ENCODE peak calls at places on chromosomes 4 and X, in nine cellular contexts. One of them, this sample, is unnamed.

GRCh38 chr4:24857996-24858395 is 54.8 kb downstream of the CCDC149 start:
- DNase-seq in naive B cell: no peak
- DNase-seq in H7: no peak
- DNase-seq in upper lobe of right lung: no peak
- DNase-seq in NCI-H1105: no peak
- DNase-seq in stimulated activated naive B cell treated with anti-CD40 and anti-IgM and Interleukin-4, amounts not matched to agents 10 μg/mL and 1 μg/mL and 100 μg/mL, for 72 hours: no peak
- DNase-seq in fibroblast of mammary gland: peak; percentile 80
- DNase-seq in epithelial cell of prostate: no peak
- DNase-seq in HEK293T: no peak
- DNase-seq in this sample: peak; percentile 69

GRCh38 chrX:14927391-14927790 is 54.2 kb downstream of the MOSPD2 start:
- DNase-seq in stimulated activated naive B cell treated with anti-CD40 and anti-IgM and Interleukin-4, amounts not matched to agents 10 μg/mL and 1 μg/mL and 100 μg/mL, for 72 hours: no peak
- DNase-seq in epithelial cell of prostate: no peak
- DNase-seq in naive B cell: no peak
- DNase-seq in HEK293T: no peak
- DNase-seq in NCI-H1105: no peak
- DNase-seq in fibroblast of mammary gland: no peak
- DNase-seq in H7: no peak
- DNase-seq in upper lobe of right lung: no peak
- DNase-seq in this sample: peak; percentile 18

GRCh38 chrX:48897157-48897620 is 379 bp downstream of the TIMM17B start:
- DNase-seq in fibroblast of mammary gland: peak; percentile 62
- DNase-seq in epithelial cell of prostate: no peak
- DNase-seq in stimulated activated naive B cell treated with anti-CD40 and anti-IgM and Interleukin-4, amounts not matched to agents 10 μg/mL and 1 μg/mL and 100 μg/mL, for 72 hours: peak; percentile 42
- DNase-seq in upper lobe of right lung: peak; percentile 89
- DNase-seq in H7: peak; percentile 93
- DNase-seq in NCI-H1105: peak; percentile 74
- DNase-seq in naive B cell: peak; percentile 33
- DNase-seq in HEK293T: peak; percentile 68
- DNase-seq in this sample: peak; percentile 84

GRCh38 chr4:188854451-188854850 is 715.2 kb downstream of the TRIML1 start:
- DNase-seq in NCI-H1105: no peak
- DNase-seq in naive B cell: no peak
- DNase-seq in HEK293T: no peak
- DNase-seq in stimulated activated naive B cell treated with anti-CD40 and anti-IgM and Interleukin-4, amounts not matched to agents 10 μg/mL and 1 μg/mL and 100 μg/mL, for 72 hours: no peak
- DNase-seq in upper lobe of right lung: no peak
- DNase-seq in epithelial cell of prostate: no peak
- DNase-seq in H7: no peak
- DNase-seq in fibroblast of mammary gland: peak; percentile 15
- DNase-seq in this sample: peak; percentile 2

GRCh38 chrX:19386679-19387078 is 43.0 kb downstream of the PDHA1 start:
- DNase-seq in HEK293T: no peak
- DNase-seq in epithelial cell of prostate: no peak
- DNase-seq in NCI-H1105: no peak
- DNase-seq in fibroblast of mammary gland: no peak
- DNase-seq in naive B cell: no peak
- DNase-seq in stimulated activated naive B cell treated with anti-CD40 and anti-IgM and Interleukin-4, amounts not matched to agents 10 μg/mL and 1 μg/mL and 100 μg/mL, for 72 hours: no peak
- DNase-seq in H7: no peak
- DNase-seq in upper lobe of right lung: no peak
- DNase-seq in this sample: no peak

GRCh38 chr4:16387448-16387847 is 161.2 kb upstream of the TAPT1 start:
- DNase-seq in upper lobe of right lung: no peak
- DNase-seq in NCI-H1105: no peak
- DNase-seq in fibroblast of mammary gland: no peak
- DNase-seq in H7: no peak
- DNase-seq in naive B cell: no peak
- DNase-seq in HEK293T: no peak
- DNase-seq in epithelial cell of prostate: no peak
- DNase-seq in stimulated activated naive B cell treated with anti-CD40 and anti-IgM and Interleukin-4, amounts not matched to agents 10 μg/mL and 1 μg/mL and 100 μg/mL, for 72 hours: no peak
- DNase-seq in this sample: no peak

GRCh38 chr4:136818811-136819210 is 713.5 kb downstream of the PCDH18 start:
- DNase-seq in NCI-H1105: no peak
- DNase-seq in upper lobe of right lung: no peak
- DNase-seq in HEK293T: no peak
- DNase-seq in H7: no peak
- DNase-seq in stimulated activated naive B cell treated with anti-CD40 and anti-IgM and Interleukin-4, amounts not matched to agents 10 μg/mL and 1 μg/mL and 100 μg/mL, for 72 hours: no peak
- DNase-seq in epithelial cell of prostate: no peak
- DNase-seq in fibroblast of mammary gland: no peak
- DNase-seq in naive B cell: no peak
- DNase-seq in this sample: no peak

GRCh38 chrX:13937370-13938052 is 92.2 kb downstream of the GEMIN8 start:
- DNase-seq in naive B cell: no peak
- DNase-seq in upper lobe of right lung: no peak
- DNase-seq in stimulated activated naive B cell treated with anti-CD40 and anti-IgM and Interleukin-4, amounts not matched to agents 10 μg/mL and 1 μg/mL and 100 μg/mL, for 72 hours: no peak
- DNase-seq in NCI-H1105: no peak
- DNase-seq in HEK293T: peak; percentile 23
- DNase-seq in fibroblast of mammary gland: peak; percentile 56
- DNase-seq in epithelial cell of prostate: no peak
- DNase-seq in H7: peak; percentile 43
- DNase-seq in this sample: peak; percentile 12

GRCh38 chrX:96004386-96004785 is 680.3 kb upstream of the DIAPH2 start:
- DNase-seq in stimulated activated naive B cell treated with anti-CD40 and anti-IgM and Interleukin-4, amounts not matched to agents 10 μg/mL and 1 μg/mL and 100 μg/mL, for 72 hours: no peak
- DNase-seq in NCI-H1105: no peak
- DNase-seq in HEK293T: no peak
- DNase-seq in naive B cell: no peak
- DNase-seq in epithelial cell of prostate: peak; percentile 8
- DNase-seq in upper lobe of right lung: no peak
- DNase-seq in H7: no peak
- DNase-seq in fibroblast of mammary gland: peak; percentile 57
- DNase-seq in this sample: no peak

GRCh38 chr4:15322016-15322415 is 105.8 kb upstream of the C1QTNF7 start:
- DNase-seq in NCI-H1105: no peak
- DNase-seq in fibroblast of mammary gland: no peak
- DNase-seq in H7: no peak
- DNase-seq in naive B cell: no peak
- DNase-seq in upper lobe of right lung: no peak
- DNase-seq in stimulated activated naive B cell treated with anti-CD40 and anti-IgM and Interleukin-4, amounts not matched to agents 10 μg/mL and 1 μg/mL and 100 μg/mL, for 72 hours: no peak
- DNase-seq in HEK293T: no peak
- DNase-seq in epithelial cell of prostate: no peak
- DNase-seq in this sample: no peak

GRCh38 chr4:97235516-97235915 is 907.8 kb downstream of the STPG2 start:
- DNase-seq in NCI-H1105: no peak
- DNase-seq in fibroblast of mammary gland: no peak
- DNase-seq in upper lobe of right lung: no peak
- DNase-seq in H7: peak; percentile 43
- DNase-seq in HEK293T: no peak
- DNase-seq in naive B cell: no peak
- DNase-seq in stimulated activated naive B cell treated with anti-CD40 and anti-IgM and Interleukin-4, amounts not matched to agents 10 μg/mL and 1 μg/mL and 100 μg/mL, for 72 hours: no peak
- DNase-seq in epithelial cell of prostate: no peak
- DNase-seq in this sample: no peak

GRCh38 chrX:71637848-71638247 is 19.5 kb upstream of the CXCR3 start:
- DNase-seq in fibroblast of mammary gland: peak; percentile 47
- DNase-seq in HEK293T: no peak
- DNase-seq in naive B cell: no peak
- DNase-seq in stimulated activated naive B cell treated with anti-CD40 and anti-IgM and Interleukin-4, amounts not matched to agents 10 μg/mL and 1 μg/mL and 100 μg/mL, for 72 hours: no peak
- DNase-seq in H7: no peak
- DNase-seq in upper lobe of right lung: no peak
- DNase-seq in NCI-H1105: no peak
- DNase-seq in epithelial cell of prostate: no peak
- DNase-seq in this sample: peak; percentile 68

GRCh38 chrX:44989995-44990770 is 117.2 kb downstream of the KDM6A start:
- DNase-seq in H7: no peak
- DNase-seq in epithelial cell of prostate: no peak
- DNase-seq in HEK293T: no peak
- DNase-seq in NCI-H1105: no peak
- DNase-seq in stimulated activated naive B cell treated with anti-CD40 and anti-IgM and Interleukin-4, amounts not matched to agents 10 μg/mL and 1 μg/mL and 100 μg/mL, for 72 hours: no peak
- DNase-seq in upper lobe of right lung: no peak
- DNase-seq in fibroblast of mammary gland: no peak
- DNase-seq in naive B cell: no peak
- DNase-seq in this sample: no peak

GRCh38 chr4:2792711-2793577 is at the start of gene SH3BP2:
- DNase-seq in epithelial cell of prostate: no peak
- DNase-seq in H7: peak; percentile 98
- DNase-seq in HEK293T: peak; percentile 88
- DNase-seq in upper lobe of right lung: peak; percentile 93
- DNase-seq in stimulated activated naive B cell treated with anti-CD40 and anti-IgM and Interleukin-4, amounts not matched to agents 10 μg/mL and 1 μg/mL and 100 μg/mL, for 72 hours: no peak
- DNase-seq in naive B cell: peak; percentile 66
- DNase-seq in fibroblast of mammary gland: no peak
- DNase-seq in NCI-H1105: peak; percentile 5
- DNase-seq in this sample: peak; percentile 88

GRCh38 chr4:67035501-67035900 is 509.8 kb downstream of the CENPC start:
- DNase-seq in epithelial cell of prostate: peak; percentile 53
- DNase-seq in HEK293T: no peak
- DNase-seq in upper lobe of right lung: no peak
- DNase-seq in H7: no peak
- DNase-seq in fibroblast of mammary gland: peak; percentile 73
- DNase-seq in NCI-H1105: no peak
- DNase-seq in naive B cell: no peak
- DNase-seq in stimulated activated naive B cell treated with anti-CD40 and anti-IgM and Interleukin-4, amounts not matched to agents 10 μg/mL and 1 μg/mL and 100 μg/mL, for 72 hours: no peak
- DNase-seq in this sample: peak; percentile 0

GRCh38 chr4:4427478-4427870 is 40.6 kb downstream of the NSG1 start:
- DNase-seq in NCI-H1105: no peak
- DNase-seq in epithelial cell of prostate: no peak
- DNase-seq in naive B cell: no peak
- DNase-seq in fibroblast of mammary gland: no peak
- DNase-seq in stimulated activated naive B cell treated with anti-CD40 and anti-IgM and Interleukin-4, amounts not matched to agents 10 μg/mL and 1 μg/mL and 100 μg/mL, for 72 hours: no peak
- DNase-seq in HEK293T: no peak
- DNase-seq in H7: no peak
- DNase-seq in upper lobe of right lung: no peak
- DNase-seq in this sample: no peak

GRCh38 chr4:180098601-180099000 is 2144.6 kb upstream of the TENM3 start:
- DNase-seq in NCI-H1105: no peak
- DNase-seq in fibroblast of mammary gland: no peak
- DNase-seq in upper lobe of right lung: no peak
- DNase-seq in naive B cell: no peak
- DNase-seq in stimulated activated naive B cell treated with anti-CD40 and anti-IgM and Interleukin-4, amounts not matched to agents 10 μg/mL and 1 μg/mL and 100 μg/mL, for 72 hours: no peak
- DNase-seq in HEK293T: no peak
- DNase-seq in H7: no peak
- DNase-seq in epithelial cell of prostate: no peak
- DNase-seq in this sample: no peak

GRCh38 chrX:110060317-110060716 is 57.4 kb downstream of the TMEM164 start:
- DNase-seq in HEK293T: no peak
- DNase-seq in naive B cell: no peak
- DNase-seq in fibroblast of mammary gland: no peak
- DNase-seq in NCI-H1105: no peak
- DNase-seq in upper lobe of right lung: no peak
- DNase-seq in stimulated activated naive B cell treated with anti-CD40 and anti-IgM and Interleukin-4, amounts not matched to agents 10 μg/mL and 1 μg/mL and 100 μg/mL, for 72 hours: no peak
- DNase-seq in epithelial cell of prostate: no peak
- DNase-seq in H7: no peak
- DNase-seq in this sample: no peak

GRCh38 chr4:1603413-1604135 is 80.5 kb downstream of the FAM53A start:
- DNase-seq in epithelial cell of prostate: no peak
- DNase-seq in naive B cell: no peak
- DNase-seq in H7: peak; percentile 68
- DNase-seq in upper lobe of right lung: peak; percentile 55
- DNase-seq in stimulated activated naive B cell treated with anti-CD40 and anti-IgM and Interleukin-4, amounts not matched to agents 10 μg/mL and 1 μg/mL and 100 μg/mL, for 72 hours: no peak
- DNase-seq in HEK293T: no peak
- DNase-seq in NCI-H1105: no peak
- DNase-seq in fibroblast of mammary gland: no peak
- DNase-seq in this sample: no peak

GRCh38 chr4:21226637-21227538 is 526.6 kb downstream of the PACRGL start:
- DNase-seq in naive B cell: no peak
- DNase-seq in fibroblast of mammary gland: no peak
- DNase-seq in HEK293T: no peak
- DNase-seq in stimulated activated naive B cell treated with anti-CD40 and anti-IgM and Interleukin-4, amounts not matched to agents 10 μg/mL and 1 μg/mL and 100 μg/mL, for 72 hours: no peak
- DNase-seq in NCI-H1105: no peak
- DNase-seq in upper lobe of right lung: no peak
- DNase-seq in H7: no peak
- DNase-seq in epithelial cell of prostate: no peak
- DNase-seq in this sample: no peak

GRCh38 chr4:34043131-34043530 is 2201.2 kb downstream of the ARAP2 start:
- DNase-seq in stimulated activated naive B cell treated with anti-CD40 and anti-IgM and Interleukin-4, amounts not matched to agents 10 μg/mL and 1 μg/mL and 100 μg/mL, for 72 hours: no peak
- DNase-seq in NCI-H1105: no peak
- DNase-seq in fibroblast of mammary gland: peak; percentile 12
- DNase-seq in upper lobe of right lung: no peak
- DNase-seq in HEK293T: no peak
- DNase-seq in H7: no peak
- DNase-seq in naive B cell: no peak
- DNase-seq in epithelial cell of prostate: no peak
- DNase-seq in this sample: no peak

GRCh38 chrX:25191403-25191802 is 175.6 kb upstream of the ARX start:
- DNase-seq in stimulated activated naive B cell treated with anti-CD40 and anti-IgM and Interleukin-4, amounts not matched to agents 10 μg/mL and 1 μg/mL and 100 μg/mL, for 72 hours: no peak
- DNase-seq in upper lobe of right lung: no peak
- DNase-seq in naive B cell: no peak
- DNase-seq in NCI-H1105: no peak
- DNase-seq in H7: peak; percentile 37
- DNase-seq in HEK293T: peak; percentile 18
- DNase-seq in epithelial cell of prostate: no peak
- DNase-seq in fibroblast of mammary gland: no peak
- DNase-seq in this sample: no peak

GRCh38 chrX:23980063-23980462 is 46.9 kb downstream of the KLHL15 start:
- DNase-seq in HEK293T: no peak
- DNase-seq in upper lobe of right lung: no peak
- DNase-seq in stimulated activated naive B cell treated with anti-CD40 and anti-IgM and Interleukin-4, amounts not matched to agents 10 μg/mL and 1 μg/mL and 100 μg/mL, for 72 hours: no peak
- DNase-seq in NCI-H1105: no peak
- DNase-seq in H7: no peak
- DNase-seq in naive B cell: no peak
- DNase-seq in epithelial cell of prostate: no peak
- DNase-seq in fibroblast of mammary gland: peak; percentile 6
- DNase-seq in this sample: no peak

GRCh38 chrX:12269484-12269883 is 131.2 kb downstream of the FRMPD4 start:
- DNase-seq in epithelial cell of prostate: no peak
- DNase-seq in NCI-H1105: no peak
- DNase-seq in fibroblast of mammary gland: peak; percentile 21
- DNase-seq in upper lobe of right lung: no peak
- DNase-seq in stimulated activated naive B cell treated with anti-CD40 and anti-IgM and Interleukin-4, amounts not matched to agents 10 μg/mL and 1 μg/mL and 100 μg/mL, for 72 hours: no peak
- DNase-seq in naive B cell: no peak
- DNase-seq in H7: no peak
- DNase-seq in HEK293T: no peak
- DNase-seq in this sample: no peak

GRCh38 chrX:49868739-49869138 is 10.5 kb upstream of the USP27X start:
- DNase-seq in upper lobe of right lung: no peak
- DNase-seq in fibroblast of mammary gland: no peak
- DNase-seq in epithelial cell of prostate: no peak
- DNase-seq in H7: no peak
- DNase-seq in NCI-H1105: no peak
- DNase-seq in HEK293T: no peak
- DNase-seq in naive B cell: no peak
- DNase-seq in stimulated activated naive B cell treated with anti-CD40 and anti-IgM and Interleukin-4, amounts not matched to agents 10 μg/mL and 1 μg/mL and 100 μg/mL, for 72 hours: no peak
- DNase-seq in this sample: no peak

GRCh38 chr4:72969957-72970356 is 99.6 kb downstream of the COX18 start:
- DNase-seq in NCI-H1105: no peak
- DNase-seq in upper lobe of right lung: no peak
- DNase-seq in HEK293T: no peak
- DNase-seq in fibroblast of mammary gland: no peak
- DNase-seq in H7: no peak
- DNase-seq in epithelial cell of prostate: no peak
- DNase-seq in stimulated activated naive B cell treated with anti-CD40 and anti-IgM and Interleukin-4, amounts not matched to agents 10 μg/mL and 1 μg/mL and 100 μg/mL, for 72 hours: no peak
- DNase-seq in naive B cell: no peak
- DNase-seq in this sample: peak; percentile 14

GRCh38 chr4:1939664-1940509 is 68.7 kb downstream of the NSD2 start:
- DNase-seq in upper lobe of right lung: no peak
- DNase-seq in NCI-H1105: no peak
- DNase-seq in epithelial cell of prostate: peak; percentile 44
- DNase-seq in naive B cell: no peak
- DNase-seq in stimulated activated naive B cell treated with anti-CD40 and anti-IgM and Interleukin-4, amounts not matched to agents 10 μg/mL and 1 μg/mL and 100 μg/mL, for 72 hours: no peak
- DNase-seq in H7: no peak
- DNase-seq in HEK293T: no peak
- DNase-seq in fibroblast of mammary gland: peak; percentile 94
- DNase-seq in this sample: peak; percentile 91

GRCh38 chrX:23953908-23954269 is 46.1 kb downstream of the CXorf58 start:
- DNase-seq in H7: peak; percentile 12
- DNase-seq in stimulated activated naive B cell treated with anti-CD40 and anti-IgM and Interleukin-4, amounts not matched to agents 10 μg/mL and 1 μg/mL and 100 μg/mL, for 72 hours: no peak
- DNase-seq in naive B cell: no peak
- DNase-seq in fibroblast of mammary gland: no peak
- DNase-seq in epithelial cell of prostate: no peak
- DNase-seq in NCI-H1105: no peak
- DNase-seq in HEK293T: no peak
- DNase-seq in upper lobe of right lung: no peak
- DNase-seq in this sample: no peak

GRCh38 chr4:102678107-102678506 is 82.7 kb downstream of the MANBA start:
- DNase-seq in NCI-H1105: no peak
- DNase-seq in H7: no peak
- DNase-seq in naive B cell: no peak
- DNase-seq in fibroblast of mammary gland: no peak
- DNase-seq in stimulated activated naive B cell treated with anti-CD40 and anti-IgM and Interleukin-4, amounts not matched to agents 10 μg/mL and 1 μg/mL and 100 μg/mL, for 72 hours: no peak
- DNase-seq in epithelial cell of prostate: no peak
- DNase-seq in HEK293T: no peak
- DNase-seq in upper lobe of right lung: no peak
- DNase-seq in this sample: no peak

GRCh38 chrX:13669246-13669689 is 16.3 kb downstream of the TCEANC start:
- DNase-seq in fibroblast of mammary gland: peak; percentile 98
- DNase-seq in NCI-H1105: no peak
- DNase-seq in naive B cell: no peak
- DNase-seq in H7: no peak
- DNase-seq in HEK293T: no peak
- DNase-seq in upper lobe of right lung: peak; percentile 64
- DNase-seq in epithelial cell of prostate: peak; percentile 83
- DNase-seq in stimulated activated naive B cell treated with anti-CD40 and anti-IgM and Interleukin-4, amounts not matched to agents 10 μg/mL and 1 μg/mL and 100 μg/mL, for 72 hours: peak; percentile 63
- DNase-seq in this sample: peak; percentile 89

GRCh38 chr4:70000713-70001112 is 4.9 kb downstream of the STATH start:
- DNase-seq in epithelial cell of prostate: no peak
- DNase-seq in fibroblast of mammary gland: no peak
- DNase-seq in H7: no peak
- DNase-seq in naive B cell: no peak
- DNase-seq in HEK293T: no peak
- DNase-seq in NCI-H1105: no peak
- DNase-seq in upper lobe of right lung: no peak
- DNase-seq in stimulated activated naive B cell treated with anti-CD40 and anti-IgM and Interleukin-4, amounts not matched to agents 10 μg/mL and 1 μg/mL and 100 μg/mL, for 72 hours: no peak
- DNase-seq in this sample: no peak

This sample was measured in GM23248.